ENCODE peak calls at places on chromosome 21, in four cellular contexts. U is iPS-NIHi11, K is AG08395, J is hippocampal formation. A is an unnamed sample.

GRCh38 chr21:31235671-31236450 is 108.2 kb downstream of the TIAM1 start:
- DNase-seq in U (no peak), K (no peak), J (no peak), A (no peak)

GRCh38 chr21:44065428-44065827 is 41.8 kb upstream of the PWP2 start:
- DNase-seq in U (no peak), K (no peak), J (no peak), A (no peak)

GRCh38 chr21:27023186-27023585 is 56.3 kb upstream of the ADAMTS5 start:
- DNase-seq in U (no peak), K (no peak), J (no peak), A (no peak)

GRCh38 chr21:39441502-39442475 is 3.8 kb downstream of the LCA5L start:
- DNase-seq in U (peak), K (peak), J (no peak), A (peak)

GRCh38 chr21:43778469-43779335 is 2.6 kb upstream of the CSTB start:
- DNase-seq in U (no peak), K (no peak), J (no peak), A (peak)

GRCh38 chr21:41741253-41742072 is 25.4 kb downstream of the RIPK4 start:
- DNase-seq in U (no peak), K (no peak), J (no peak), A (no peak)

GRCh38 chr21:45423201-45423955 is 18.4 kb downstream of the COL18A1 start:
- DNase-seq in U (no peak), K (no peak), J (no peak), A (no peak)

GRCh38 chr21:39316062-39316461 is 2.6 kb upstream of the BRWD1 start:
- DNase-seq in U (no peak), K (no peak), J (no peak), A (no peak)

GRCh38 chr21:42962360-42963007 is 11.9 kb upstream of the PKNOX1 start:
- DNase-seq in U (no peak), K (no peak), J (no peak), A (no peak)

GRCh38 chr21:17466166-17466565 is 46.7 kb upstream of the CXADR start:
- DNase-seq in U (no peak), K (peak), J (no peak), A (no peak)

GRCh38 chr21:20739421-20739820 is 258.8 kb upstream of the NCAM2 start:
- DNase-seq in U (peak), K (no peak), J (no peak), A (peak)

GRCh38 chr21:34570315-34570714 is 44.6 kb downstream of the RCAN1 start:
- DNase-seq in U (no peak), K (no peak), J (no peak), A (no peak)

GRCh38 chr21:33975548-33976081 is 60.0 kb upstream of the ATP5PO start:
- DNase-seq in U (no peak), K (peak), J (no peak), A (no peak)

GRCh38 chr21:15206514-15206913 is 141.7 kb upstream of the NRIP1 start:
- DNase-seq in U (no peak), K (no peak), J (no peak), A (no peak)

GRCh38 chr21:45027241-45028196 is 46.9 kb upstream of the ADARB1 start:
- DNase-seq in U (no peak), K (no peak), J (no peak), A (no peak)

GRCh38 chr21:46388896-46389295 is 64.9 kb downstream of the PCNT start:
- DNase-seq in U (no peak), K (no peak), J (no peak), A (no peak)

GRCh38 chr21:46448108-46448507 is 10.6 kb upstream of the DIP2A start:
- DNase-seq in U (no peak), K (no peak), J (no peak), A (no peak)

GRCh38 chr21:44994581-44995171 is 54.8 kb downstream of the SLX9 start:
- DNase-seq in U (no peak), K (no peak), J (no peak), A (no peak)